ENCODE peak calls at places on chromosomes 1 and 21, in four cellular contexts. P, N, Z and V are unnamed samples.

GRCh38 chr1:152451254-152451653 is 37.2 kb upstream of the CRNN start:
- DNase-seq in P (no peak), N (no peak), Z (no peak), V (no peak)

GRCh38 chr1:151574575-151575529 is 34.7 kb downstream of the TUFT1 start:
- DNase-seq in P (no peak), N (no peak), Z (no peak), V (no peak)

GRCh38 chr1:67429528-67430357 is 459 bp downstream of the SERBP1 start:
- DNase-seq in P (no peak), N (peak; percentile 35), Z (peak; percentile 26), V (peak; percentile 30)

GRCh38 chr1:109116286-109116685 is 2.4 kb downstream of the ELAPOR1 start:
- DNase-seq in P (no peak), N (peak; percentile 44), Z (no peak), V (no peak)

GRCh38 chr1:41342774-41343355 is 18.4 kb upstream of the FOXO6 start:
- DNase-seq in P (no peak), N (no peak), Z (no peak), V (no peak)

GRCh38 chr1:66852870-66853269 is 51.8 kb upstream of the INSL5 start:
- DNase-seq in P (no peak), N (no peak), Z (no peak), V (no peak)

GRCh38 chr1:232923739-232924386 is 26.5 kb upstream of the NTPCR start:
- DNase-seq in P (no peak), N (no peak), Z (no peak), V (no peak)

GRCh38 chr1:16266411-16267118 is 29.6 kb upstream of the CPLANE2 start:
- DNase-seq in P (no peak), N (no peak), Z (no peak), V (no peak)

GRCh38 chr1:179817056-179817455 is 60.5 kb downstream of the TOR1AIP2 start:
- DNase-seq in P (no peak), N (no peak), Z (no peak), V (no peak)

GRCh38 chr1:155166006-155166372 is 7.1 kb downstream of the KRTCAP2 start:
- DNase-seq in P (no peak), N (no peak), Z (no peak), V (peak; percentile 54)

GRCh38 chr1:214506972-214507431 is 44.4 kb downstream of the PTPN14 start:
- DNase-seq in P (no peak), N (no peak), Z (no peak), V (no peak)

GRCh38 chr21:31714741-31715365 is 17.1 kb downstream of the SCAF4 start:
- DNase-seq in P (no peak), N (no peak), Z (no peak), V (no peak)

GRCh38 chr21:42044871-42045495 is 26.1 kb upstream of the UMODL1 start:
- DNase-seq in P (no peak), N (no peak), Z (no peak), V (no peak)

GRCh38 chr21:27321791-27322190 is 354.9 kb upstream of the ADAMTS5 start:
- DNase-seq in P (no peak), N (no peak), Z (no peak), V (no peak)

GRCh38 chr1:12031039-12031980 is 12.0 kb downstream of the MIIP start:
- DNase-seq in P (no peak), N (no peak), Z (no peak), V (peak; percentile 54)

GRCh38 chr1:101101362-101101761 is 75.8 kb upstream of the DPH5 start:
- DNase-seq in P (no peak), N (no peak), Z (no peak), V (no peak)

GRCh38 chr1:36085686-36086526 is 2.0 kb downstream of the TEKT2 start:
- DNase-seq in P (no peak), N (no peak), Z (no peak), V (no peak)

GRCh38 chr1:94325379-94326302 is 88.3 kb upstream of the ARHGAP29 start:
- DNase-seq in P (peak; percentile 94), N (no peak), Z (no peak), V (peak; percentile 59)

GRCh38 chr1:36735436-36735835 is 252.7 kb upstream of the CSF3R start:
- DNase-seq in P (no peak), N (no peak), Z (no peak), V (no peak)

GRCh38 chr1:174301295-174302077 is 142.2 kb downstream of the RABGAP1L start:
- DNase-seq in P (no peak), N (no peak), Z (no peak), V (no peak)

GRCh38 chr1:174296309-174296708 is 137.0 kb downstream of the RABGAP1L start:
- DNase-seq in P (no peak), N (no peak), Z (no peak), V (no peak)

GRCh38 chr1:174297351-174297750 is 138.0 kb downstream of the RABGAP1L start:
- DNase-seq in P (no peak), N (no peak), Z (no peak), V (no peak)
- TF ChIP-seq CTCF in P (no peak), N (no peak), Z (no peak), V (no peak)

GRCh38 chr1:202659541-202659940 is 50.7 kb downstream of the SYT2 start:
- DNase-seq in P (no peak), N (no peak), Z (no peak), V (no peak)

GRCh38 chr1:202658766-202659165 is 51.5 kb downstream of the SYT2 start:
- DNase-seq in P (no peak), N (no peak), Z (no peak), V (no peak)

GRCh38 chr1:202661136-202661845 is 49.0 kb downstream of the SYT2 start:
- DNase-seq in P (no peak), N (no peak), Z (no peak), V (no peak)

GRCh38 chr1:202658251-202658650 is 52.0 kb downstream of the SYT2 start:
- DNase-seq in P (no peak), N (no peak), Z (no peak), V (no peak)

DNA sequence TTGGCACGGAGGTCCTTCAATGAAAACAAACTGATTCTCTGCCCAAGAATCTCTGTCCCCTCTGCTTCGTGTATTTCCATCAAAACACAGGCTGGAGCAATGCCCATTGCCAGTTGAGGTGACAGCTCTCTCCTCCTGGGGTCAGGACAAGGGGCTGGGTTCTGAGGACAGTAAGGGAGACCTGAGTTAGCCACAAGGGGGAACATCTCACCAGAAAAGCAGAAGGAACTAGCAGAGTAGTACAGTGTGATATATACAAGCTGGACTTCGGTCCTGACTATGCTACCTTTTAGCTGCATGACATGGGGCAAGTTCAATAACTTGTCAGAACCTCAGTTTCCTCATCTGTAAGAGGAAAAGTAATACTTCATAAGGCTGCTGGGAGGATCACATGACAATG is 50.3 kb downstream of the SYT2 start:
- DNase-seq in P (no peak), N (no peak), Z (no peak), V (no peak)
- TF ChIP-seq CTCF in P (no peak), N (no peak), Z (no peak), V (no peak)

GRCh38 chr1:18557621-18558465 is 72.8 kb upstream of the PAX7 start:
- DNase-seq in P (no peak), N (peak; percentile 52), Z (no peak), V (no peak)
- TF ChIP-seq CTCF in P (no peak), N (no peak), Z (no peak), V (no peak)

GRCh38 chr1:160723332-160723731 is 11.7 kb upstream of the CD48 start:
- DNase-seq in P (no peak), N (no peak), Z (no peak), V (no peak)

GRCh38 chr1:160726498-160727391 is 12.3 kb upstream of the SLAMF7 start:
- DNase-seq in P (peak; percentile 15), N (peak; percentile 20), Z (peak; percentile 24), V (no peak)

GRCh38 chr1:160726114-160726497 is 12.9 kb upstream of the SLAMF7 start:
- DNase-seq in P (no peak), N (no peak), Z (no peak), V (no peak)

GRCh38 chr1:160722726-160723125 is 11.1 kb upstream of the CD48 start:
- DNase-seq in P (no peak), N (no peak), Z (no peak), V (no peak)

DNA sequence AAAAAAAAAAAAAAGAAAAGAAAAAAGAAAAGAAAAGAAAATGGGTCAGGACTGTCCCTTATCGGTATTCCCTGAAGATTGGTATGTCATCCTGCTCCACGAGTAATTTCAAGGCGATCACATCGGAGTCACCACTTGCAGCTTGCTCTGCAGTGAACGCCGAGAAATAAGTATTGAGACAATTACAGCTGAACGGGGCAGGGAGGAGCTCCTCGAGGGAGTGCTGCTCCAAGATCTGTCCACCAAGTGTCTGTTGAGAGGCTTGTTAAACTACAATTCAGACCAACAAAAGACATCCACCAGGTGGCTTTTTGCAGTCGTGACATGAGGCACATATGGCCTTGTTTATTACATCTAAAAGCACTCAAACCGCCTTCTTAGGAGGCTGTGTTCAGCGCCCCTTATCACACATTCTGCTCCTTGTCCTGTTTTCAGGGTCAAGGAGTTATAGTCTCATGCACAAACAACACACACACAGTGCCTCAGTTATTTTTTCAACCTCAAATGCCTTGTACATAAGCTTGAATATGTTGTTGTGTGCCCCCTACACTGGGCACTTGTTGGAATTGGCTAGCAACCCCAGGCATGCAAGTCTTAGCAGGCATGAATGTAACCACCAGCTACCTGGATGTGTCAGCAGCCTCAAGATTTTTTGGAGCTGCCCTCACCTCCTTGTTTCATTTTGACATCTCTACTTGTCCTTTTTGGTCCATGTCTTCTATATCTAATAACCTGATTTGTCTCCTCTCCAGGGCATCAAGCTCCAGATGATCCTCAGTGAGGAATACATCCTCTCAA is 13.0 kb upstream of the CD48 start:
- DNase-seq in P (no peak), N (no peak), Z (no peak), V (no peak)
- TF ChIP-seq CTCF in P (no peak), N (no peak), Z (no peak), V (no peak)

DNA sequence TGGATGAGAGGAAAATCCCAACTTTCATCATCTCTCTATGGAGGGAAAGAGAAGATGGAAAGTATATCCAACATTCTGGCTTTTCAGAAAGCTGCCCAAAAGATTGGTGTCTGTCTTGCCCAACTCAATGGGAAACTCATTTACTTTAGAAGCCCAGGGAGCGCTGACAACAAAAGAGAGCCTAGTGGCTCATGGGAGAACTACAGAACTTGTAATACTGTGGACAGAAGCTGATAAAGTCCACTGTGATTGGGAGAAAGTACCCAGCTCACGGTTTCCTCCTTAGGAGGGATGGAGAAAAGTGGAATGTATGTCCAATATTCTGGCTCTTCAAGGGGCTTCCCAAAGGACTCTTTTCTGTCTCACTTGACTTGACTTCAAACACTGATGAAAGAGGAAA is 66.0 kb downstream of the RGS21 start:
- DNase-seq in P (no peak), N (no peak), Z (no peak), V (no peak)
- TF ChIP-seq CTCF in P (no peak), N (no peak), Z (no peak), V (no peak)